ENCODE peak calls at places on chromosomes 3 and 15, in six cellular contexts. O is IMR-90, P is neuronal stem cell, X is K562, Q is mesendoderm, Y is trophoblast cell. T is an unnamed sample.
A peak's percentile ranks its signal among the peaks of the same experiment; 100 is the strongest.

GRCh38 chr3:126313166-126313565 is 44.0 kb downstream of the KLF15 start:
- DNase-seq in O (peak; percentile 18), P (no peak), X (no peak), Q (no peak), Y (no peak), T (no peak)

GRCh38 chr15:80811781-80812180 is 32.6 kb downstream of the CEMIP start:
- DNase-seq in O (no peak), P (no peak), X (no peak), Q (no peak), Y (peak; percentile 97), T (no peak)

GRCh38 chr15:57290826-57291225 is 85.5 kb upstream of the CGNL1 start:
- DNase-seq in O (no peak), P (no peak), X (no peak), Q (no peak), Y (no peak), T (no peak)

GRCh38 chr15:95146476-95146875 is 915.1 kb downstream of the MCTP2 start:
- DNase-seq in O (no peak), P (no peak), X (no peak), Q (no peak), Y (no peak), T (no peak)

GRCh38 chr15:64634020-64634419 is 141.4 kb downstream of the RBPMS2 start:
- DNase-seq in O (no peak), P (peak; percentile 15), X (no peak), Q (peak; percentile 72), Y (no peak), T (no peak)

GRCh38 chr15:29422606-29423005 is 153.0 kb upstream of the NSMCE3 start:
- DNase-seq in O (no peak), P (no peak), X (no peak), Q (no peak), Y (no peak), T (no peak)

GRCh38 chr15:56987286-56987685 is 68.8 kb downstream of the TCF12 start:
- DNase-seq in O (no peak), P (no peak), X (no peak), Q (no peak), Y (no peak), T (no peak)

GRCh38 chr3:158168996-158169573 is 59.2 kb downstream of the RSRC1 start:
- DNase-seq in O (peak; percentile 21), P (no peak), X (no peak), Q (no peak), Y (no peak), T (no peak)

GRCh38 chr3:38128303-38128655 is 8.6 kb downstream of the ACAA1 start:
- DNase-seq in O (no peak), P (no peak), X (no peak), Q (no peak), Y (no peak), T (no peak)

GRCh38 chr15:22979069-22979698 is 984 bp downstream of the CYFIP1 start:
- DNase-seq in O (peak; percentile 42), P (peak; percentile 38), X (peak; percentile 51), Q (peak; percentile 55), Y (peak; percentile 73), T (peak; percentile 90)

GRCh38 chr3:127166501-127167065 is 26.3 kb upstream of the PRR23E start:
- DNase-seq in O (no peak), P (no peak), X (no peak), Q (no peak), Y (no peak), T (no peak)

GRCh38 chr3:161070252-161070930 is 34.8 kb downstream of the B3GALNT1 start:
- DNase-seq in O (no peak), P (no peak), X (no peak), Q (no peak), Y (no peak), T (no peak)

GRCh38 chr15:89399390-89400120 is 64.9 kb upstream of the POLG start:
- DNase-seq in O (no peak), P (no peak), X (peak; percentile 89), Q (no peak), Y (peak; percentile 86), T (no peak)

GRCh38 chr3:148741219-148741618 is 43.5 kb downstream of the AGTR1 start:
- DNase-seq in O (no peak), P (no peak), X (no peak), Q (no peak), Y (no peak), T (no peak)

GRCh38 chr3:24773798-24774197 is 279.1 kb upstream of the THRB start:
- DNase-seq in O (peak; percentile 41), P (peak; percentile 72), X (no peak), Q (peak; percentile 87), Y (peak; percentile 79), T (peak; percentile 73)

GRCh38 chr3:179653777-179654117 is 907 bp downstream of the USP13 start:
- DNase-seq in O (no peak), P (no peak), X (no peak), Q (no peak), Y (no peak), T (no peak)

GRCh38 chr15:35507932-35508638 is 37.9 kb downstream of the DPH6 start:
- DNase-seq in O (no peak), P (peak; percentile 5), X (no peak), Q (no peak), Y (no peak), T (no peak)

DNA sequence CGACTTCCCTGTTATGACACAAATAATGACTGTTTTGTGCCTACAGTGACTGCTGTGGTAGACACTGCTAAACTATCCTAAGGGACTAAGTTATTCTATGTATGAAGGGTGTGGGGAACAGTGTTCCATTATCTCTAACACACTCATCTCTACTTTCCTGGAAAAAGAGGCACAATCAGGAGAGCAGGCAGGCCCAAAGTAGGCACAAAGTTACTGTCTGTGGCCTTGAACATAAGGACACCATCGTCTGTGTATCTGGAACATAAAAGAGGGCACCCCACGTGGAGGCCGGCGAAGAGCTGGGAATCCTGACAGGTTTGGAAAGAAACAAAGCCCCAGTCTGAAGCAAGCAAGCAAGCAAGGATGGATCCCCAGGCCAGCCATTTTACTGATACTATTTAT is 1.5 kb downstream of the ABCC5 start:
- DNase-seq in O (no peak), P (no peak), X (no peak), Q (no peak), Y (no peak), T (no peak)
- H3K9ac ChIP-seq in O (no peak overlapping the region), P (no peak overlapping the region), X (peak overlapping the region; percentile 53), Q (peak overlapping the region; percentile 47), Y (no peak overlapping the region), T (peak overlapping the region; percentile 42)

DNA sequence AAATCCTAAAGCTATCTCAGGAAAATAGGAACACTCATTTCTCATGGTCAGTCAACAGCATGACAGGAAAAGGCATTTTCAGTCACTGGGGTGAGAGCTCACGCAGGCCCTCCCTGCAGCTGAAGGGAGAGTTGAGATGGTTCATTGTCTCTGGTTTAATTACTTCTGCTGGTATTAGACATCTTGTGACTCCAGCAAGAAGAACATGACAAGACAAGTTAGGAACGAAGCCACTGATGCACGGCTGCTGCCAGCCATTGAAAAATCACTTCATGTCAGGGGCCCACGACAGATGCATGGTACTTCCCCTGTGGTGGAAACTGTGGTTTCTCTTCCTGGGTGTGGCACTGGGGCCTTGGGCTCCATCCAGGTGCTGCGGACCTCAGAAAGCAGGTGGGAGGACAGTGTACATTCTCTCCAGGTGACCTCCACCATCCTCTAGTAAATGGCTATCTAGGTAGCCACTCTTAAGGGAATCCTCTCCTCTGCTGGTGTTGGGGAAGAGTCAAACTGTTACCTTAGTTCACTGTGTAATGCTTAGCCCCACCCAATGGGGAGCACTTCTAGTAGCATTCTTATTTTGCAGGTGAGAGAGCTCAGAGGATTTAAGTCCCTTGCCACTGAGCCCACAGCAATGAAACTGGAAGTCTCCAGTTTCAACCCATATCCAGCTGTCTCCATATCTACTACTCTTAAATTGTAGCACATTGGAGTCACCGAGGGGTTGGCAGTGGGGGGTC is 274.2 kb downstream of the LRTM1 start:
- DNase-seq in O (no peak), P (no peak), X (no peak), Q (no peak), Y (no peak), T (no peak)
- H3K27ac ChIP-seq in O (no peak overlapping the region), P (no peak overlapping the region), X (no peak overlapping the region), Q (no peak overlapping the region), Y (no peak overlapping the region), T (no peak overlapping the region)

GRCh38 chr3:66442254-66443249 is 58.3 kb downstream of the LRIG1 start:
- DNase-seq in O (peak; percentile 93), P (no peak), X (no peak), Q (peak; percentile 97), Y (peak; percentile 12), T (no peak)
- H3K4me3 ChIP-seq in O (no peak overlapping the region), P (no peak overlapping the region), X (no peak overlapping the region), Q (no peak overlapping the region), Y (no peak overlapping the region), T (no peak overlapping the region)

DNA sequence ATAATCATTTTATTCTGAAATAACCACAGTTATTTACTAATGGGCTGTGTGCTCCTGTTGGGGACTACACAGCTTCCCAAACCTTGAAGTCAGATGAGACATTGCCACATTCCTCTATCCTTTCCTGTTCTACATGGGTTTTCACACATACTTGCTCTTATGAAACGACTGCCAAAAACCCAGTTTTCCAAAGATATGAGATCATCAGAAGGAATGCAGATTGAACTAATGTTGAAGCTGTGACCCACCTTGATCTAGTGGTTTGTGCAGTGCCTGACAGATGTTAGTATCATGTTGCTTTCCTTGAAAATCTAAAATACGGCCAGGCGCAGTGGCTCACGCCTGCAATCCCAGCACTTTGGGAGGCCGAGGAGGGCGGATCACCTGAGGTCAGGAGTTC is 144.6 kb downstream of the VGLL4 start:
- DNase-seq in O (peak; percentile 98), P (no peak), X (no peak), Q (no peak), Y (peak; percentile 86), T (no peak)
- H3K9ac ChIP-seq in O (no peak overlapping the region), P (no peak overlapping the region), X (no peak overlapping the region), Q (no peak overlapping the region), Y (no peak overlapping the region), T (no peak overlapping the region)

DNA sequence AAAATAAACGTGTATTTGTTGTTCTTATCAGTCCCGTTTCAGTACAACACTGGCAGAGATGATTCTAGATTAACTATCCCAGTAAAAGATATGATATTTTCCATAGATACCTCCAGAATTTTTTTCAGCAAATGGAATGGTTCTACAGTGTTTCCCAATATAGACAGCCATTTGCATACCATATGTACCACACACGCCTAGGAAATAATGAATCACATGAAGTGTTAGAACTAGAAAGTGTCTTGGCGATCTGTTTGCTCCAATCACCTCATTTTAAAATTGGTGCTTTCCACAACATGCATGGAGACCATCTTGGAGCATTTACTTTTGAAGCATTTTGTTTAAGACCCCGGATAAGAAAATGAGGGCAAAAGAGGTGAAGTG is 2.0 kb downstream of the C2CD4A start:
- DNase-seq in O (no peak), P (no peak), X (no peak), Q (no peak), Y (peak; percentile 73), T (no peak)
- H3K27ac ChIP-seq in O (no peak overlapping the region), P (no peak overlapping the region), X (no peak overlapping the region), Q (no peak overlapping the region), Y (no peak overlapping the region), T (no peak overlapping the region)

GRCh38 chr3:152258448-152259302 is 10.1 kb upstream of the MBNL1 start:
- DNase-seq in O (peak; percentile 95), P (no peak), X (no peak), Q (no peak), Y (peak; percentile 97), T (peak; percentile 58)
- H3K4me3 ChIP-seq in O (no peak overlapping the region), P (no peak overlapping the region), X (no peak overlapping the region), Q (no peak overlapping the region), Y (no peak overlapping the region), T (no peak overlapping the region)

T was measured in kidney.